ENCODE peak calls at places on chromosomes 6 and 20, in eight cellular contexts. S, G, X, R, V, Z, A and P are unnamed samples.

GRCh38 chr6:144659202-144659731 is 374.1 kb downstream of the UTRN start:
- DNase-seq in S (no peak), G (no peak), X (no peak), R (no peak), V (peak), Z (no peak), A (peak), P (peak)

GRCh38 chr6:114301596-114302219 is 41.1 kb downstream of the HS3ST5 start:
- DNase-seq in S (no peak), G (no peak), X (no peak), R (no peak), V (peak), Z (no peak), A (no peak), P (no peak)

GRCh38 chr6:126477678-126478077 is 137.8 kb downstream of the CENPW start:
- DNase-seq in S (no peak), G (no peak), X (no peak), R (no peak), V (no peak), Z (peak), A (no peak), P (no peak)

GRCh38 chr6:34391711-34392496 is 565 bp downstream of the NUDT3 start:
- DNase-seq in S (peak), G (peak), X (no peak), R (no peak), V (peak), Z (no peak), A (peak), P (peak)

GRCh38 chr20:54276577-54277169 is 68.8 kb downstream of the PFDN4 start:
- DNase-seq in S (no peak), G (no peak), X (no peak), R (no peak), V (no peak), Z (no peak), A (no peak), P (no peak)

GRCh38 chr6:150876598-150876997 is 11.1 kb downstream of the MTHFD1L start:
- DNase-seq in S (no peak), G (no peak), X (no peak), R (no peak), V (no peak), Z (no peak), A (no peak), P (peak)

GRCh38 chr6:140256213-140256612 is 881.8 kb upstream of the CITED2 start:
- DNase-seq in S (no peak), G (no peak), X (no peak), R (no peak), V (no peak), Z (no peak), A (no peak), P (peak)

GRCh38 chr6:151087861-151088598 is 151.7 kb upstream of the AKAP12 start:
- DNase-seq in S (no peak), G (peak), X (no peak), R (no peak), V (peak), Z (no peak), A (no peak), P (peak)

GRCh38 chr20:1478566-1478965 is 11.9 kb upstream of the NSFL1C start:
- DNase-seq in S (peak), G (no peak), X (no peak), R (peak), V (no peak), Z (no peak), A (peak), P (peak)

GRCh38 chr20:17959257-17959627 is 9.4 kb downstream of the SNX5 start:
- DNase-seq in S (no peak), G (no peak), X (no peak), R (no peak), V (no peak), Z (no peak), A (no peak), P (no peak)

GRCh38 chr20:17957505-17958325 is 10.9 kb downstream of the SNX5 start:
- DNase-seq in S (no peak), G (no peak), X (no peak), R (no peak), V (no peak), Z (no peak), A (peak), P (peak)

GRCh38 chr20:17956099-17956685 is 12.4 kb downstream of the SNX5 start:
- DNase-seq in S (no peak), G (no peak), X (no peak), R (no peak), V (no peak), Z (no peak), A (no peak), P (no peak)

GRCh38 chr20:17960927-17961599 is 7.5 kb downstream of the SNX5 start:
- DNase-seq in S (no peak), G (no peak), X (no peak), R (no peak), V (peak), Z (no peak), A (no peak), P (peak)

DNA sequence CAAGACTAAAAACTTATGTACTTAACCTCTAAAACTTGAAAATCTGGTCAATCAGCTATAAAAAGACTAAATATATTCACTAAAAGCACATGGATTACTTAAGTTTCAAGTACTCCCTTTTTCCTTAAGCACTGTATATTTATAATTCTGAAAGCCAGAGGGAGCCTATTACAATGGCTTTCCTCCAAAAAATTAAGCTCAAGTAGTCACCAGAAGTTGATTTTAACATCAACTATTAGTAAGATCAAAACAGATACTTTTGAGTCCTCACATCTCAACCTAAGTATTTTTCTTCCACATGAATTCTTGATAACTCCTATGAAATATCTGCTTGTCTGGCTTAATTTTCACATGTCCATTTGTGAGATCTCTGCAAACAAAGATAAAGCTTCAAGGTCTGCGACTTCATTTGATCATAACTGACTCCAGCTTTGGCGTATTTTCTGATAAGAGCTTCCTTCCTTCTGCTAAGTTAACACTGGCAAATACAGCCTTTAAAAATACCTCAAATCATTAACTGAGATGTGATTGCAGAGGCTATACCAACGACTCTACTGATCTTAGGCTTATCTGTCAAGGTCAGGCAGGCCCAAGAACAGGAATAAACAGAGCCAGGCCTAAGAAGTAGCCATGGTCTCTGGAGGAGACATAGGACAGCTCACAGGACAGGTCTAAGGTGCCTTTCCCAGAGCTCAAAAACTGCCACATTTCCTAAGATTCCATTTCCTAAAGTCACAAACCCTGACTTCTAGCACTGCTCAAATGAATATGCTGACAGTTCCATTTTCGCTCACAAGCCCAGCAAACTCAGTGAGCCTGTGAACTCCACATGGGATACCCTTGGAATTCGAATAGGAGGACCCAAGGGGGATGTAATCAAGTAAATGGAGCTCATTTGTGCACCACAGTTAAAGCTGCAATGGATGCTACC is 10.0 kb downstream of the SNX5 start:
- DNase-seq in S (no peak), G (no peak), X (no peak), R (no peak), V (peak), Z (no peak), A (peak), P (peak)
- TF ChIP-seq POLR2A in S (no peak), G (no peak), X (peak), R (no peak), V (peak), Z (no peak), A (peak), P (no peak)

GRCh38 chr6:27128796-27129094 is 118.8 kb upstream of the PRSS16 start:
- DNase-seq in S (no peak), G (no peak), X (no peak), R (no peak), V (no peak), Z (no peak), A (no peak), P (no peak)
- H3K4me2 ChIP-seq in S (peak), G (peak), X (no peak), R (no peak), V (no peak), Z (peak), A (no peak), P (no peak)

GRCh38 chr6:117329926-117330325 is 64.6 kb downstream of the VGLL2 start:
- DNase-seq in S (no peak), G (no peak), X (no peak), R (no peak), V (no peak), Z (no peak), A (no peak), P (no peak)

GRCh38 chr6:117327149-117328004 is 62.0 kb downstream of the VGLL2 start:
- DNase-seq in S (no peak), G (no peak), X (no peak), R (no peak), V (no peak), Z (no peak), A (no peak), P (no peak)

GRCh38 chr6:117328005-117328389 is 62.6 kb downstream of the VGLL2 start:
- DNase-seq in S (no peak), G (no peak), X (no peak), R (no peak), V (no peak), Z (no peak), A (no peak), P (no peak)

GRCh38 chr6:117328500-117328899 is 63.1 kb downstream of the VGLL2 start:
- DNase-seq in S (no peak), G (no peak), X (no peak), R (no peak), V (no peak), Z (no peak), A (no peak), P (no peak)

GRCh38 chr6:117326396-117326795 is 61.0 kb downstream of the VGLL2 start:
- DNase-seq in S (no peak), G (no peak), X (no peak), R (no peak), V (no peak), Z (no peak), A (no peak), P (no peak)
- TF ChIP-seq POLR2A in S (no peak), G (no peak), X (no peak), R (no peak), V (no peak), Z (no peak), A (no peak), P (no peak)

DNA sequence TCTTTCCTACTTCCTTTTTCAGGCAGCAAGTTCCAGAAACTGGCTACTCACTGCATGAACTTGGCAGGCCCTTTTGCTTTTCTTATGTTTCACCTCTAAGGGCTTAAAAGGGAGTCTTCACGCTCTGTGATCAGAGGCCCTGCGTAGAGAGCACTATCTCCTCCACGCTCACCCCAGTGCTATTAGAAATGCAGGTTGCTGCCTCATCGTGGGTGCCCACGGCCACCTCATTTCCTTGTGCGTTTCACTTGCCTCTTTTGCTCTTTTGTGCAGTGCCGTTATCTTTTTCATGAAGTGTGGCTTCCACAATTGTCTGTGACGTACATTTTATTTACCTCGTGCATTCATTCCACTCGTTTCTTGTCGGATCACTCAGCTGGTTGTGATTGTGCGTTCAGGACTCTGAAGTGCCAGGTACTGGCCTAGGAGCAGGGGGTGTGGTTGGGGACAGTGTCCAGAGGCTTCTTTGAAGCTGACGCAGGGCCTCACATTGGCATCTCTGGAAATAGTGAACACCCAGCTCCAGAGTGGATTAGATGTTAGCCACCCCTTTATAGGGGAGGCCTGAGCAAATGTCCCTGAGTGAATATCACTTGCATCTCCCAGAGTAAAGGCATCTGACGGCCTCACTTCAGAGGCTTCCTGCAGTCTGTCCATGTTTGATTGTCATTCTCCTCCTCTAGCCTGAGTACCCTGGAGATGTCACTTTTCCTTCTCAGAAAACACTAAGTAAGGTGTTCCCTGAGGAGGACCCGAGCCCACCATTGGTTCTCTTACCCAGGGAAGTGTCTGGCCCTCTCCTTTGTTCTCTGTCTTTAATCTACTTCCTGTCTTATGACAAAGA is 10.4 kb downstream of the STX16 start:
- DNase-seq in S (no peak), G (no peak), X (no peak), R (no peak), V (no peak), Z (no peak), A (peak), P (no peak)
- H3K4me2 ChIP-seq in S (no peak), G (no peak), X (no peak), R (no peak), V (no peak), Z (peak), A (no peak), P (no peak)

GRCh38 chr6:705047-705446 is 12.1 kb upstream of the EXOC2 start:
- DNase-seq in S (no peak), G (no peak), X (no peak), R (no peak), V (no peak), Z (no peak), A (no peak), P (no peak)
- TF ChIP-seq POLR2A in S (no peak), G (no peak), X (no peak), R (no peak), V (no peak), Z (no peak), A (no peak), P (no peak)

GRCh38 chr6:130725551-130725950 is 101.7 kb upstream of the SMLR1 start:
- DNase-seq in S (no peak), G (no peak), X (no peak), R (no peak), V (no peak), Z (no peak), A (no peak), P (no peak)
- H3K4me2 ChIP-seq in S (no peak), G (no peak), X (no peak), R (no peak), V (no peak), Z (no peak), A (no peak), P (no peak)

DNA sequence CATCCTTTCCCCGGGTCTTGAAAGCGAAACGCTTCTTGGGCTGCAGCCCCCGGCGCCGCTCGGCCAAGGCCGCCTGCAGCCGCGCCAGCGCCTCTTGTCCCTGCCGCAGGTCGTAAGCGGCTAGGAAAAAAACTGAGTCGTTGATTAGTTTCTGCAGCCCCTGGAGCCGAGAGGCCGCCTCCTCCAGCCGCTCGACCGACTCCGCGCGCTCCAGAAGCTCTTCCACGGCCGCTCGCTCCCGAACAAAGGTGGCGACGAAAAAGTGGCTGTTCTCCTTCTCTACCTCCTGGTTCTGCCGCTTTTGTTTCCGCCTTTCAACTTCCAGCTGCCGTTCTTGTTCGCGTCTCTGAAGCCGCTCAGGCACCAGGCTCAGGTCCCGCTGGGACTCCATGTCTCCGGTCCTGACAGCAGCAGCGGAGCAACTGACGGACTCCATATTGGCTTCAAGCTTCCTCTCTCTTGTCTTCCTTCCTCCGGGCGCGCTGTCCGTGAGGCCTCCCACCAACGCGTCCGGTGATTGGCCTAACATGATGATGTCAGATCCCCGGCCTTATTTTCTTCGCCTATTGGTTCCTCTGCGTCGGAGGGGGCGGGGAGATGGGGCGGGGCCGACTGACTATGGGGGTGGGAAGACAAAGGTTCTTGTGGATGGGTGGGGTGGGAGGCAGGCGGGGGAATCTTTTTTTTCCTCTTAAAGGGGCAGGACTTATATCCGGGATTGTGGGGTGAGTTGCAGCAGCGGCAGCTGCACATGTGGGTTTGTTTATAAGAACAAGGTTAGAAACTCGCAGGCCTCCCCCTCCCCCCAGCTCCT is at the start of gene TBCC:
- DNase-seq in S (peak), G (peak), X (peak), R (peak), V (peak), Z (peak), A (peak), P (peak)
- TF ChIP-seq POLR2A in S (peak), G (peak), X (peak), R (peak), V (peak), Z (peak), A (peak), P (peak)

GRCh38 chr6:37102299-37103168 is 67.4 kb upstream of the PIM1 start:
- DNase-seq in S (peak), G (peak), X (peak), R (peak), V (peak), Z (no peak), A (peak), P (peak)

GRCh38 chr6:37100740-37101139 is 69.2 kb upstream of the PIM1 start:
- DNase-seq in S (no peak), G (no peak), X (no peak), R (no peak), V (no peak), Z (no peak), A (no peak), P (no peak)

GRCh38 chr6:37099442-37099841 is 70.5 kb upstream of the PIM1 start:
- DNase-seq in S (peak), G (no peak), X (no peak), R (no peak), V (peak), Z (no peak), A (no peak), P (no peak)

GRCh38 chr6:37103169-37104039 is 66.5 kb upstream of the PIM1 start:
- DNase-seq in S (peak), G (peak), X (no peak), R (no peak), V (peak), Z (no peak), A (peak), P (no peak)

DNA sequence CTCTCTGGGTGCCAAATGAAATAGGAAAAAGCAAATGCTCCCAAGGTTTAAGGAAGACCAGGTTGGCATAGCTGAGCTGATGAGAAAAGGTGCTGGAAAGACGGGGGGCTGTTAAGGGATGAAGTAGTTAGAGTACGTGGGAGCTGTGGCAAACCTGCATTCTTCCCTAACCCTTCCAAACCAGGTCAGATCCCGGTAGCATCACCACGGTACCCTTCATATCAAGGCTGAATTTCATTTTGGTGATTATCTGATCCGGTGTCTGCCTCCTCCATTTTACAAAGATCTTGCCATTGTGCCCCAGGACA is 68.0 kb upstream of the PIM1 start:
- DNase-seq in S (no peak), G (no peak), X (no peak), R (no peak), V (no peak), Z (no peak), A (no peak), P (no peak)
- H3K4me2 ChIP-seq in S (peak), G (peak), X (peak), R (peak), V (peak), Z (no peak), A (peak), P (peak)

GRCh38 chr6:42783177-42783875 is 1.5 kb downstream of the BICRAL start:
- DNase-seq in S (peak), G (peak), X (no peak), R (no peak), V (peak), Z (no peak), A (peak), P (peak)
- TF ChIP-seq POLR2A in S (peak), G (peak), X (peak), R (peak), V (peak), Z (peak), A (peak), P (peak)